ENCODE peak calls at places on chromosomes 4 and X, in ten cellular contexts. I is GM23338, A is endothelial cell, Z is astrocyte of the spinal cord, O is spleen, T is Panc1, Q is tibial artery, V is B cell, S is thoracic aorta, C is fibroblast of the aortic adventitia. J is an unnamed sample.

GRCh38 chr4:73896416-73896815 is 27.2 kb downstream of the CXCL1 start:
- DNase-seq in A (no peak), S (no peak), Q (no peak), T (no peak), Z (no peak), O (no peak), I (no peak), C (no peak), V (no peak), J (no peak)

GRCh38 chr4:2934077-2934812 is 29.0 kb downstream of the NOP14 start:
- DNase-seq in A (peak; percentile 48), I (peak; percentile 51), Z (peak; percentile 25), V (no peak), C (peak; percentile 54), Q (peak; percentile 74), O (peak; percentile 92), S (peak; percentile 28), T (no peak), J (peak; percentile 59)

GRCh38 chrX:5458300-5458699 is 770.4 kb downstream of the NLGN4X start:
- DNase-seq in Z (no peak), V (no peak), Q (no peak), I (peak; percentile 29), C (no peak), T (no peak), O (no peak), A (peak; percentile 3), S (no peak), J (no peak)

GRCh38 chr4:74111990-74112389 is 13.0 kb upstream of the CXCL2 start:
- DNase-seq in O (no peak), I (peak; percentile 37), Q (peak; percentile 45), T (no peak), A (no peak), S (peak; percentile 50), V (no peak), Z (peak; percentile 78), C (peak; percentile 96), J (no peak)

GRCh38 chr4:159232465-159233106 is 129.7 kb downstream of the RAPGEF2 start:
- DNase-seq in T (no peak), Q (no peak), I (peak; percentile 60), C (no peak), Z (no peak), A (no peak), O (no peak), V (no peak), S (no peak), J (no peak)

GRCh38 chr4:128924951-128925350 is 115.5 kb downstream of the JADE1 start:
- DNase-seq in Z (no peak), O (no peak), A (no peak), T (no peak), S (no peak), V (no peak), Q (no peak), C (peak; percentile 4), I (no peak), J (no peak)

GRCh38 chr4:39308576-39308975 is 57.6 kb downstream of the RFC1 start:
- DNase-seq in Q (no peak), V (no peak), Z (no peak), C (no peak), T (no peak), S (no peak), I (no peak), O (no peak), A (no peak), J (no peak)

GRCh38 chrX:15382809-15383208 is 1.4 kb downstream of the VEGFD start:
- DNase-seq in C (no peak), V (no peak), Q (no peak), I (peak; percentile 13), A (peak; percentile 4), T (no peak), Z (no peak), S (no peak), O (no peak), J (no peak)

GRCh38 chr4:25320374-25321172 is 8.0 kb downstream of the ZCCHC4 start:
- DNase-seq in S (no peak), Q (no peak), I (no peak), V (no peak), A (no peak), Z (peak; percentile 88), T (no peak), C (peak; percentile 79), O (no peak), J (no peak)

GRCh38 chr4:105808459-105809041 is 86.7 kb upstream of the NPNT start:
- DNase-seq in T (no peak), Q (peak; percentile 36), I (no peak), Z (peak; percentile 67), A (no peak), S (peak; percentile 41), C (peak; percentile 86), V (no peak), O (no peak), J (no peak)

GRCh38 chrX:48487362-48487785 is 11.4 kb downstream of the FTSJ1 start:
- DNase-seq in T (no peak), Z (peak; percentile 94), Q (no peak), I (peak; percentile 17), O (peak; percentile 52), V (no peak), C (peak; percentile 78), A (no peak), S (no peak), J (no peak)

DNA sequence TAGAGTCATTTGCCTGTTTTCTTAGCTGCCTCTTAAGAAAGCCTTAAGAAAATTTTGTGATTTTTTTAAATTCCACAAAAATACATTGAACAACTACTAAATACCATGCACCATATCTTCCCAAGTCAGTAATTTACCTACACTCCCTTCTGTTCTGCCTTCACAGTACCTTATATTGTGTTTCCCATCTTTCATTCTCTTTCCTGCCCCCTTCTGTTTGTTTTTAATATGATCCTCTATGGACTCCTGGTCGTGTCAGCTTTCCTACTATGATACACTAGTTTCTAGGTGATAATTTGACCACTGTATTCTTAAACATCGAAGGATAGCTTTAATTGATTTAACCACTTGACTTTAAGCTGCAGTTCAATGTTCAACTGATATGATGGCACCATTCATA is 297.7 kb upstream of the HAND2 start:
- DNase-seq in S (no peak), T (no peak), V (no peak), Q (no peak), I (peak; percentile 35), C (no peak), Z (no peak), O (no peak), A (no peak), J (no peak)
- TF ChIP-seq CTCF in S (no peak), T (no peak), V (no peak), Q (peak; percentile 10), I (peak; percentile 31), C (peak; percentile 9), Z (no peak), O (peak; percentile 5), A (no peak), J (no peak)

DNA sequence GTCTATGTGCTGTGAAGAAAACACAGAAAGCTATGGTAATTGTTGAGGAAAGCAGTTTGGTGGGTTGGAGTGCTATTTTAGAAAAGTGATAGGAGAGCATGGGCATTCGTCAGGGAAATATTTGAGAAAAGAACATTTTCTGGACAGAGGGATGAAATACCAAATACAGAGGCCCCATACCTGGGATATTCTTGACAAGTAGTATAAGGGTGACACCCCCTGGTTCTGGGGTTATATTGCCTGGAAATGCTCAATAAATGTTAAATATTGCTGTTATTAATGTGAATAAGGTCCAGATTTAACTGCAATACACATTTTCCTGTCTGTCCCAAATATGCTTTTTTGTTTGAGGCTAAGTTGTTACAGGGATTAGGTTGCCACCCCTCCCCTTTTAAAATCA is 42.9 kb downstream of the WWC2 start:
- DNase-seq in O (no peak), V (no peak), I (no peak), Q (no peak), A (no peak), T (no peak), S (no peak), C (no peak), Z (no peak), J (no peak)
- TF ChIP-seq CTCF in O (no peak), V (no peak), I (no peak), Q (no peak), A (no peak), T (no peak), S (no peak), C (no peak), Z (no peak), J (no peak)

GRCh38 chr4:182917182-182918043 is at the start of gene DCTD:
- DNase-seq in T (no peak), A (peak; percentile 77), C (peak; percentile 46), V (peak; percentile 89), S (no peak), Z (peak; percentile 67), O (peak; percentile 97), I (peak; percentile 87), Q (peak; percentile 74), J (peak; percentile 86)
- TF ChIP-seq CTCF in T (peak; percentile 56), A (no peak), C (peak; percentile 52), V (peak; percentile 64), S (no peak), Z (peak; percentile 60), O (peak; percentile 20), I (peak; percentile 49), Q (no peak), J (no peak)

GRCh38 chr4:87005369-87005689 is 70.5 kb downstream of the AFF1 start:
- DNase-seq in S (no peak), V (no peak), T (no peak), I (no peak), Z (no peak), A (no peak), O (no peak), C (no peak), Q (no peak), J (no peak)

GRCh38 chr4:87005690-87006461 is 71.1 kb downstream of the AFF1 start:
- DNase-seq in C (no peak), A (no peak), S (no peak), V (no peak), Q (no peak), T (no peak), Z (no peak), I (peak; percentile 51), O (no peak), J (no peak)

GRCh38 chr4:87009095-87009648 is 74.4 kb downstream of the AFF1 start:
- DNase-seq in Q (no peak), A (no peak), C (no peak), I (no peak), T (no peak), V (peak; percentile 43), Z (no peak), O (no peak), S (no peak), J (no peak)

GRCh38 chr4:87006531-87007344 is 71.9 kb downstream of the AFF1 start:
- DNase-seq in I (peak; percentile 97), T (peak; percentile 59), A (peak; percentile 93), S (peak; percentile 51), Q (peak; percentile 90), O (peak; percentile 99), V (peak; percentile 95), C (peak; percentile 94), Z (peak; percentile 97), J (peak; percentile 92)

DNA sequence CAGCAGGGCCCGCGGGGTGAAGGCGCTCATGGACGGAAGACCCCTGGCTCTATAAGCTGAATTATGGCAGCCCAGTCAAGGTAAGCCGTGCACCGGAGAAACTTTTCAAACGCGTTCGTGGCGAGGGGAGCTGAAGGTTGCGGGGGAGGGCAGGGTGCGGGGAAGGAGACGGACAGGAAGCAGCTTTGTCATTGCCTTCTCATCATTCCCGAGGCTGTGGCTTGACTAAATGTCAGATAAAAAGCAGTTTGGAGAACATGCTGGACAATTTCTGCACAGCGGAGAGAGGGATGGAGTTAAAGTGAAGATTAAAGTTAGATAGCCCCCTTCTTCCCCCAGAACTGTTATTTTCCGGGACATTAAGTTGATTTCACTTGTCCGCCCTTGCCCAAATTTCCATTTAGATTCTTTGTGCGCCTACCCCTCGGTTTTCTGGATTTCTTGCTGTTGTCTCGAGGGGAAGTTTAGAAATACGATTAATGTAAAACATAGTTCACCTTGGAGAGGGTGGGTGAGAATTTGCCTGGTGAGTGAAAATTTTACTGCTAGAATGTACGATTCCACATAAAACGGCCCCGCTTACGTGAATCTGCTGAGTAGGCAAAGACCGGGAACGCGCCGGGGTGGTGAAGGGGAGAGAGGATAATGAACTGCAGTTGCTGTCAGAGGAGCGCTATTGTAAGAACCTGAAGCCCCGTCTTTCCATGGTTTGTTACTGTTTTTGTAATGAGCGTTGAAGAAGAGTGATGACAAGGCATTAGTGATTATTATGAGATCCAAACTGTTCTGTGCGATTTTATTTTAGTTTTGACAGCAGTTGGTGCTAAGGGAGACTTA is 72.8 kb downstream of the AFF1 start:
- DNase-seq in A (peak; percentile 50), V (no peak), S (no peak), T (no peak), I (peak; percentile 71), O (peak; percentile 87), Z (peak; percentile 55), Q (peak; percentile 72), C (peak; percentile 63), J (peak; percentile 70)
- TF ChIP-seq CTCF in A (no peak), V (no peak), S (no peak), T (no peak), I (no peak), O (no peak), Z (no peak), Q (no peak), C (no peak), J (no peak)